ENCODE peak calls at places on chromosomes 5 and 9, in eight cellular contexts. G, S, N, M, C, T, Y and R are unnamed samples.

GRCh38 chr9:36835271-36835996 is 198.6 kb downstream of the PAX5 start:
- DNase-seq in G (no peak), S (no peak), N (no peak), M (no peak), C (no peak), T (no peak), Y (no peak), R (no peak)

GRCh38 chr5:32428426-32428825 is 16.1 kb downstream of the ZFR start:
- DNase-seq in G (no peak), S (no peak), N (no peak), M (no peak), C (no peak), T (no peak), Y (no peak), R (no peak)

GRCh38 chr5:71974165-71974564 is 133.1 kb upstream of the MAP1B start:
- DNase-seq in G (no peak), S (no peak), N (no peak), M (peak; percentile 48), C (no peak), T (no peak), Y (peak; percentile 17), R (peak; percentile 35)

GRCh38 chr9:38089387-38090165 is 20.5 kb upstream of the SHB start:
- DNase-seq in G (no peak), S (no peak), N (no peak), M (no peak), C (no peak), T (no peak), Y (no peak), R (no peak)

GRCh38 chr9:130319944-130320696 is 54.6 kb downstream of the HMCN2 start:
- DNase-seq in G (no peak), S (no peak), N (no peak), M (no peak), C (no peak), T (no peak), Y (no peak), R (no peak)

GRCh38 chr5:160188151-160188967 is 40.9 kb upstream of the FABP6 start:
- DNase-seq in G (no peak), S (peak; percentile 21), N (peak; percentile 24), M (peak; percentile 85), C (peak; percentile 48), T (peak; percentile 75), Y (peak; percentile 73), R (peak; percentile 62)

GRCh38 chr5:50666261-50667078 is at the start of gene PARP8:
- DNase-seq in G (peak; percentile 76), S (no peak), N (peak; percentile 59), M (peak; percentile 14), C (peak; percentile 47), T (peak; percentile 45), Y (peak; percentile 33), R (peak; percentile 77)

GRCh38 chr9:112002847-112003457 is 106.3 kb downstream of the UGCG start:
- DNase-seq in G (no peak), S (no peak), N (no peak), M (no peak), C (no peak), T (no peak), Y (no peak), R (no peak)

GRCh38 chr5:167582263-167582662 is 709.2 kb upstream of the WWC1 start:
- DNase-seq in G (no peak), S (no peak), N (no peak), M (no peak), C (no peak), T (no peak), Y (peak; percentile 51), R (no peak)

GRCh38 chr5:137035480-137035878 is 463.6 kb downstream of the SPOCK1 start:
- DNase-seq in G (no peak), S (no peak), N (no peak), M (no peak), C (no peak), T (no peak), Y (peak; percentile 4), R (no peak)

GRCh38 chr5:141815051-141815795 is 63.0 kb downstream of the PCDH1 start:
- DNase-seq in G (no peak), S (no peak), N (no peak), M (no peak), C (no peak), T (no peak), Y (no peak), R (no peak)

GRCh38 chr5:109450129-109450877 is 40.5 kb upstream of the PJA2 start:
- DNase-seq in G (no peak), S (no peak), N (no peak), M (no peak), C (no peak), T (no peak), Y (no peak), R (no peak)

GRCh38 chr9:38687389-38687842 is 32.5 kb downstream of the FAM240B start:
- DNase-seq in G (no peak), S (no peak), N (peak; percentile 65), M (peak; percentile 16), C (peak; percentile 68), T (peak; percentile 40), Y (no peak), R (peak; percentile 67)

GRCh38 chr9:94743035-94743954 is 16.8 kb downstream of the AOPEP start:
- DNase-seq in G (no peak), S (no peak), N (peak; percentile 68), M (peak; percentile 81), C (no peak), T (no peak), Y (peak; percentile 57), R (no peak)

GRCh38 chr9:114091711-114092110 is 7.4 kb downstream of the KIF12 start:
- DNase-seq in G (no peak), S (no peak), N (no peak), M (no peak), C (no peak), T (no peak), Y (no peak), R (no peak)

GRCh38 chr5:154732212-154732611 is 23.0 kb upstream of the LARP1 start:
- DNase-seq in G (no peak), S (no peak), N (no peak), M (no peak), C (no peak), T (no peak), Y (no peak), R (no peak)

GRCh38 chr9:21505425-21506179 is 23.5 kb upstream of the IFNE start:
- DNase-seq in G (no peak), S (no peak), N (no peak), M (peak; percentile 65), C (no peak), T (no peak), Y (no peak), R (no peak)

GRCh38 chr5:72228957-72229356 is 91.1 kb downstream of the MRPS27 start:
- DNase-seq in G (no peak), S (no peak), N (no peak), M (no peak), C (peak; percentile 21), T (peak; percentile 41), Y (no peak), R (no peak)

GRCh38 chr9:78357165-78357873 is 60.4 kb downstream of the PSAT1 start:
- DNase-seq in G (peak; percentile 46), S (no peak), N (no peak), M (no peak), C (no peak), T (no peak), Y (no peak), R (no peak)

GRCh38 chr9:114345493-114346065 is 15.9 kb downstream of the ORM2 start:
- DNase-seq in G (no peak), S (no peak), N (no peak), M (no peak), C (no peak), T (no peak), Y (no peak), R (no peak)

GRCh38 chr5:124662261-124662781 is 84.1 kb downstream of the ZNF608 start:
- DNase-seq in G (no peak), S (no peak), N (no peak), M (no peak), C (no peak), T (no peak), Y (no peak), R (no peak)

GRCh38 chr5:180294401-180294800 is 2.5 kb upstream of the MAPK9 start:
- DNase-seq in G (no peak), S (no peak), N (no peak), M (no peak), C (no peak), T (no peak), Y (no peak), R (no peak)

GRCh38 chr5:180299526-180299925 is 7.6 kb upstream of the MAPK9 start:
- DNase-seq in G (no peak), S (no peak), N (no peak), M (no peak), C (no peak), T (no peak), Y (no peak), R (no peak)

GRCh38 chr5:180297587-180298282 is 5.9 kb upstream of the MAPK9 start:
- DNase-seq in G (no peak), S (no peak), N (no peak), M (no peak), C (no peak), T (no peak), Y (no peak), R (no peak)

GRCh38 chr5:180294913-180295555 is 3.2 kb upstream of the MAPK9 start:
- DNase-seq in G (no peak), S (no peak), N (no peak), M (no peak), C (no peak), T (no peak), Y (no peak), R (no peak)

GRCh38 chr5:180296778-180297177 is 4.9 kb upstream of the MAPK9 start:
- DNase-seq in G (no peak), S (no peak), N (no peak), M (peak; percentile 31), C (no peak), T (no peak), Y (no peak), R (no peak)
- TF ChIP-seq CTCF in G (no peak), S (no peak), N (no peak), M (no peak), C (no peak), T (no peak), Y (no peak), R (no peak)

GRCh38 chr5:177232761-177233160 is 70.8 kb downstream of the RAB24 start:
- DNase-seq in G (no peak), S (peak; percentile 16), N (no peak), M (peak; percentile 77), C (no peak), T (no peak), Y (no peak), R (no peak)
- H3K4me3 ChIP-seq in G (no peak overlapping the region), S (no peak overlapping the region), N (no peak overlapping the region), M (no peak overlapping the region), C (no peak overlapping the region), T (no peak overlapping the region), Y (no peak overlapping the region), R (no peak overlapping the region)

GRCh38 chr9:84670106-84670800 is 724 bp downstream of the NTRK2 start:
- DNase-seq in G (peak; percentile 9), S (no peak), N (no peak), M (peak; percentile 2), C (peak; percentile 25), T (peak; percentile 30), Y (no peak), R (peak; percentile 42)
- TF ChIP-seq CTCF in G (no peak), S (no peak), N (no peak), M (no peak), C (no peak), T (no peak), Y (no peak), R (no peak)

DNA sequence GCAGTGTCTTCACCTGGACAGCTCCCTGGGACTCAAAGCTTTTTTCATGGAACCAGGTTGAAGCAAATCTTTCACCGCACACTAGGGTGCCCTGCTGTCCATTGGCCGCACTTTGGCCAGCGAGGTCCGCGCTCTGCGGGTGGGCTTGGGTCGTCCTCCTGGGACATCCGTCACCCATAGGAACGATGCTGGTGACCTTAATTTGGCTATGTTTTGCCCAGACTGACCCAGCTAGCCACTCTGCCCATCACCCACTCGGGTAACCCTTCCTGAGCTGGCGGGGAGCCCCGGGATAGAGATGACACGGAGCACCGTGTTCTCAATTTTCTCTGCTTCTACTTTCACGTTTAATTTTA is 25.9 kb downstream of the ZDHHC11B start:
- DNase-seq in G (no peak), S (no peak), N (no peak), M (no peak), C (no peak), T (peak; percentile 16), Y (no peak), R (peak; percentile 51)
- H3K4me3 ChIP-seq in G (no peak overlapping the region), S (no peak overlapping the region), N (no peak overlapping the region), M (no peak overlapping the region), C (peak overlapping the region; percentile 32), T (peak overlapping the region; percentile 52), Y (no peak overlapping the region), R (peak overlapping the region; percentile 18)